ENCODE peak calls at places on chromosome 20, in ten cellular contexts. W, K, T, V, B, F, G, J, H and Z are unnamed samples.

GRCh38 chr20:47668313-47669156 is 116.7 kb downstream of the SULF2 start:
- DNase-seq in K (no peak), T (no peak), J (no peak), V (no peak), B (no peak), W (no peak), F (no peak), G (no peak), H (no peak), Z (no peak)

GRCh38 chr20:41158082-41158625 is 20.8 kb downstream of the PLCG1 start:
- DNase-seq in V (no peak), H (no peak), J (no peak), K (no peak), B (no peak), G (no peak), F (no peak), T (peak), W (no peak), Z (no peak)

GRCh38 chr20:45080867-45081616 is 19.9 kb downstream of the KCNS1 start:
- DNase-seq in T (no peak), J (no peak), G (no peak), K (no peak), F (no peak), V (peak), W (no peak), B (no peak), H (no peak), Z (no peak)

GRCh38 chr20:35698298-35699126 is 640 bp downstream of the NFS1 start:
- DNase-seq in G (no peak), K (peak), W (no peak), J (no peak), F (no peak), V (no peak), B (no peak), T (no peak), H (no peak), Z (no peak)

GRCh38 chr20:57869291-57869950 is 159.6 kb upstream of the PMEPA1 start:
- DNase-seq in K (no peak), J (no peak), V (no peak), H (no peak), F (no peak), T (no peak), B (no peak), G (no peak), W (no peak), Z (no peak)

GRCh38 chr20:35339007-35339406 is 46.8 kb upstream of the FAM83C start:
- DNase-seq in W (no peak), K (no peak), T (no peak), V (peak), G (no peak), F (no peak), J (peak), B (no peak), H (no peak), Z (no peak)

GRCh38 chr20:48421547-48421946 is 406.3 kb downstream of the PREX1 start:
- DNase-seq in B (no peak), F (no peak), V (no peak), H (no peak), G (no peak), K (no peak), J (no peak), T (no peak), W (no peak), Z (no peak)

GRCh38 chr20:58554541-58554940 is 39.3 kb upstream of the APCDD1L start:
- DNase-seq in T (no peak), H (no peak), K (no peak), J (no peak), W (no peak), F (no peak), B (no peak), G (no peak), V (no peak), Z (no peak)

GRCh38 chr20:41573955-41574354 is 44.2 kb downstream of the CHD6 start:
- DNase-seq in F (no peak), G (no peak), H (no peak), W (no peak), B (no peak), J (no peak), T (no peak), K (no peak), V (no peak), Z (no peak)

GRCh38 chr20:47249913-47250312 is 106.6 kb downstream of the ZMYND8 start:
- DNase-seq in J (no peak), W (no peak), F (no peak), G (no peak), H (no peak), V (no peak), T (no peak), K (no peak), B (no peak), Z (no peak)

GRCh38 chr20:50149481-50150254 is 3.9 kb downstream of the PEDS1 start:
- DNase-seq in J (no peak), V (no peak), T (no peak), K (no peak), B (no peak), F (no peak), W (no peak), G (no peak), H (no peak), Z (no peak)

GRCh38 chr20:60630609-60631008 is 621.5 kb upstream of the CDH4 start:
- DNase-seq in B (no peak), K (no peak), G (no peak), V (no peak), W (no peak), H (peak), F (peak), T (no peak), J (no peak), Z (no peak)

GRCh38 chr20:31559704-31560093 is 45.4 kb upstream of the ID1 start:
- DNase-seq in H (no peak), V (no peak), G (no peak), T (no peak), B (no peak), W (no peak), J (peak), F (no peak), K (no peak), Z (no peak)

GRCh38 chr20:2840967-2841531 is 504 bp downstream of the VPS16 start:
- DNase-seq in B (no peak), V (peak), W (peak), F (no peak), J (peak), T (peak), G (peak), H (no peak), K (peak), Z (no peak)

GRCh38 chr20:61719691-61720347 is 345.9 kb downstream of the TAF4 start:
- DNase-seq in H (no peak), J (no peak), V (no peak), F (no peak), B (peak), T (peak), G (no peak), W (peak), K (no peak), Z (peak)

GRCh38 chr20:10367921-10368701 is 65.9 kb downstream of the MKKS start:
- DNase-seq in F (no peak), W (no peak), H (no peak), B (no peak), V (no peak), G (no peak), J (no peak), K (no peak), T (no peak), Z (no peak)

GRCh38 chr20:15875446-15875845 is 697.8 kb downstream of the KIF16B start:
- DNase-seq in W (no peak), B (no peak), K (no peak), G (no peak), H (peak), T (no peak), F (no peak), V (no peak), J (no peak), Z (no peak)